ENCODE peak calls at places on chromosomes 2 and 18, in four cellular contexts. Z, C, R and X are unnamed samples.
A peak's percentile ranks its signal among the peaks of the same experiment; 100 is the strongest.

GRCh38 chr2:215899111-215900074 is 114.0 kb downstream of the MREG start:
- DNase-seq in Z (no peak), C (no peak), R (no peak), X (no peak)

GRCh38 chr2:30714811-30715709 is 92.2 kb downstream of the CAPN13 start:
- DNase-seq in Z (no peak), C (no peak), R (no peak), X (no peak)

GRCh38 chr2:23624378-23624777 is 239.4 kb downstream of the KLHL29 start:
- DNase-seq in Z (no peak), C (no peak), R (no peak), X (no peak)

GRCh38 chr2:215619022-215619958 is 183.4 kb upstream of the FN1 start:
- DNase-seq in Z (peak; percentile 57), C (no peak), R (peak; percentile 55), X (peak; percentile 93)

GRCh38 chr18:11887305-11888262 is 20.5 kb downstream of the MPPE1 start:
- DNase-seq in Z (no peak), C (no peak), R (peak; percentile 67), X (no peak)

GRCh38 chr2:219124379-219125110 is 36.1 kb downstream of the NHEJ1 start:
- DNase-seq in Z (no peak), C (no peak), R (peak; percentile 19), X (no peak)

GRCh38 chr18:58761970-58762780 is 90.9 kb downstream of the MALT1 start:
- DNase-seq in Z (no peak), C (peak; percentile 44), R (no peak), X (no peak)

GRCh38 chr18:7856733-7857132 is 289.6 kb downstream of the PTPRM start:
- DNase-seq in Z (no peak), C (no peak), R (peak; percentile 60), X (no peak)

GRCh38 chr18:59142274-59142673 is 2.6 kb downstream of the SEC11C start:
- DNase-seq in Z (no peak), C (no peak), R (no peak), X (no peak)

GRCh38 chr18:56207989-56208388 is 430.4 kb downstream of the TXNL1 start:
- DNase-seq in Z (no peak), C (no peak), R (no peak), X (no peak)

GRCh38 chr2:22878094-22878493 is 506.9 kb upstream of the KLHL29 start:
- DNase-seq in Z (no peak), C (no peak), R (no peak), X (no peak)

GRCh38 chr2:231415029-231415428 is 19.5 kb downstream of the B3GNT7 start:
- DNase-seq in Z (no peak), C (no peak), R (no peak), X (no peak)

GRCh38 chr2:120218181-120218580 is 5.0 kb downstream of the TMEM185B start:
- DNase-seq in Z (no peak), C (no peak), R (no peak), X (no peak)

GRCh38 chr2:20624884-20625485 is 25.9 kb downstream of the HS1BP3 start:
- DNase-seq in Z (no peak), C (peak; percentile 54), R (no peak), X (peak; percentile 47)

GRCh38 chr2:15034246-15034645 is 401.7 kb downstream of the LRATD1 start:
- DNase-seq in Z (no peak), C (no peak), R (no peak), X (no peak)

GRCh38 chr18:7822435-7823425 is 255.6 kb downstream of the PTPRM start:
- DNase-seq in Z (no peak), C (no peak), R (no peak), X (peak; percentile 22)

GRCh38 chr2:155309483-155309882 is 611.0 kb downstream of the KCNJ3 start:
- DNase-seq in Z (no peak), C (no peak), R (no peak), X (no peak)

GRCh38 chr2:37711831-37712230 is 40.4 kb upstream of the CDC42EP3 start:
- DNase-seq in Z (no peak), C (no peak), R (peak; percentile 57), X (no peak)

GRCh38 chr2:150410809-150411208 is 76.7 kb downstream of the RND3 start:
- DNase-seq in Z (peak; percentile 9), C (no peak), R (peak; percentile 97), X (peak; percentile 85)

GRCh38 chr2:135942936-135943688 is 42.3 kb downstream of the DARS1 start:
- DNase-seq in Z (no peak), C (no peak), R (peak; percentile 42), X (no peak)

GRCh38 chr2:14239605-14240004 is 392.9 kb upstream of the LRATD1 start:
- DNase-seq in Z (no peak), C (no peak), R (no peak), X (no peak)

GRCh38 chr2:33023732-33024301 is 77.1 kb downstream of the LTBP1 start:
- DNase-seq in Z (no peak), C (no peak), R (no peak), X (no peak)

GRCh38 chr18:24878289-24878688 is 417.9 kb downstream of the HRH4 start:
- DNase-seq in Z (no peak), C (no peak), R (peak; percentile 23), X (peak; percentile 75)

GRCh38 chr2:85183481-85183880 is 50.3 kb downstream of the TCF7L1 start:
- DNase-seq in Z (no peak), C (no peak), R (no peak), X (no peak)

GRCh38 chr2:110149330-110150220 is 34.0 kb upstream of the MALL start:
- DNase-seq in Z (no peak), C (no peak), R (peak; percentile 52), X (no peak)

GRCh38 chr2:172215936-172216335 is 113.2 kb upstream of the DLX2 start:
- DNase-seq in Z (no peak), C (no peak), R (no peak), X (no peak)

GRCh38 chr2:133568172-133568571 is at the start of gene NCKAP5:
- DNase-seq in Z (no peak), C (peak; percentile 61), R (peak; percentile 47), X (peak; percentile 79)

GRCh38 chr2:64260817-64261216 is 116.6 kb upstream of the PELI1 start:
- DNase-seq in Z (no peak), C (peak; percentile 67), R (no peak), X (peak; percentile 33)

GRCh38 chr2:189818249-189819038 is 34.2 kb downstream of the PMS1 start:
- DNase-seq in Z (no peak), C (no peak), R (no peak), X (no peak)

GRCh38 chr2:227862227-227862740 is 9.1 kb upstream of the DAW1 start:
- DNase-seq in Z (peak; percentile 12), C (no peak), R (peak; percentile 68), X (peak; percentile 58)

GRCh38 chr18:63099848-63100625 is 219.5 kb downstream of the BCL2 start:
- DNase-seq in Z (no peak), C (no peak), R (peak; percentile 78), X (no peak)

GRCh38 chr2:212451786-212452200 is 86.8 kb downstream of the ERBB4 start:
- DNase-seq in Z (no peak), C (no peak), R (peak; percentile 90), X (peak; percentile 83)

GRCh38 chr2:164458801-164459200 is 162.5 kb downstream of the GRB14 start:
- DNase-seq in Z (no peak), C (no peak), R (no peak), X (peak; percentile 9)

GRCh38 chr2:84832772-84833461 is 48.0 kb downstream of the TRABD2A start:
- DNase-seq in Z (no peak), C (no peak), R (peak; percentile 52), X (no peak)